ENCODE peak calls at places on chromosomes 3 and 15, in eight cellular contexts. W, L, O, E, U, B, M and V are unnamed samples.
A peak's percentile ranks its signal among the peaks of the same experiment; 100 is the strongest.

GRCh38 chr15:51861557-51862350 is 32.3 kb downstream of the TMOD3 start:
- DNase-seq in M (no peak), E (no peak), L (no peak), B (no peak), W (no peak), O (no peak), U (peak; percentile 20), V (no peak)

GRCh38 chr15:47998523-47999113 is 122.2 kb upstream of the SLC24A5 start:
- DNase-seq in W (no peak), U (no peak), E (peak; percentile 52), L (no peak), M (no peak), B (no peak), O (no peak), V (no peak)

GRCh38 chr3:32614956-32615355 is 44.3 kb upstream of the DYNC1LI1 start:
- DNase-seq in U (peak; percentile 84), B (no peak), M (no peak), W (peak; percentile 8), O (no peak), E (no peak), L (peak; percentile 51), V (no peak)

GRCh38 chr3:165892565-165892964 is 55.3 kb upstream of the BCHE start:
- DNase-seq in L (no peak), U (no peak), B (no peak), M (no peak), W (no peak), E (no peak), O (no peak), V (no peak)

GRCh38 chr3:140863481-140864084 is 78.1 kb upstream of the SLC25A36 start:
- DNase-seq in L (peak; percentile 67), E (peak; percentile 55), O (no peak), U (peak; percentile 68), M (peak; percentile 20), W (peak; percentile 25), B (peak; percentile 46), V (peak; percentile 76)

GRCh38 chr3:171183042-171183441 is 156.5 kb upstream of the SLC2A2 start:
- DNase-seq in E (no peak), O (no peak), B (no peak), W (no peak), U (peak; percentile 65), M (no peak), L (peak; percentile 60), V (no peak)

GRCh38 chr15:30921106-30921505 is 17.4 kb downstream of the FAN1 start:
- DNase-seq in E (no peak), M (no peak), L (no peak), O (no peak), W (no peak), U (no peak), B (no peak), V (no peak)

GRCh38 chr15:39951561-39951960 is 17.6 kb downstream of the EIF2AK4 start:
- DNase-seq in U (no peak), W (no peak), E (no peak), B (no peak), O (no peak), L (no peak), M (no peak), V (no peak)

GRCh38 chr3:39762537-39762936 is 46.9 kb upstream of the MYRIP start:
- DNase-seq in O (no peak), U (no peak), L (no peak), B (no peak), W (no peak), E (no peak), M (no peak), V (no peak)

GRCh38 chr3:44396200-44397171 is 57.9 kb downstream of the TCAIM start:
- DNase-seq in B (no peak), L (no peak), U (no peak), W (no peak), E (no peak), O (no peak), M (no peak), V (no peak)

GRCh38 chr3:50203113-50203852 is 1.8 kb upstream of the SLC38A3 start:
- DNase-seq in B (no peak), E (no peak), M (no peak), O (no peak), W (no peak), L (no peak), U (no peak), V (no peak)

GRCh38 chr15:99486371-99487336 is 79.1 kb upstream of the MEF2A start:
- DNase-seq in M (peak; percentile 46), O (peak; percentile 54), L (peak; percentile 74), E (peak; percentile 65), B (peak; percentile 46), U (peak; percentile 62), W (peak; percentile 37), V (no peak)

GRCh38 chr3:114323546-114324254 is 29.9 kb downstream of the TIGIT start:
- DNase-seq in E (no peak), L (no peak), U (no peak), B (no peak), W (no peak), M (no peak), O (no peak), V (no peak)

GRCh38 chr3:163476179-163476578 is 1602.1 kb downstream of the SI start:
- DNase-seq in L (peak; percentile 7), E (no peak), M (no peak), B (no peak), W (peak; percentile 7), O (no peak), U (peak; percentile 75), V (no peak)

GRCh38 chr3:62169871-62170660 is 203.3 kb downstream of the FEZF2 start:
- DNase-seq in E (no peak), U (no peak), O (no peak), M (no peak), B (no peak), L (peak; percentile 70), W (no peak), V (no peak)

GRCh38 chr3:126893651-126894050 is 89.3 kb upstream of the PLXNA1 start:
- DNase-seq in M (no peak), L (no peak), O (no peak), B (no peak), U (no peak), E (no peak), W (no peak), V (no peak)

GRCh38 chr15:66777054-66777453 is 75.0 kb downstream of the SMAD6 start:
- DNase-seq in W (no peak), B (no peak), E (no peak), O (no peak), L (no peak), U (no peak), M (no peak), V (no peak)

GRCh38 chr3:71144525-71145253 is 438.8 kb downstream of the FOXP1 start:
- DNase-seq in W (no peak), B (no peak), O (no peak), M (no peak), U (no peak), E (no peak), L (no peak), V (no peak)

GRCh38 chr3:170914690-170915089 is 6.3 kb upstream of the EIF5A2 start:
- DNase-seq in M (no peak), B (no peak), E (no peak), O (no peak), U (no peak), L (no peak), W (no peak), V (no peak)

GRCh38 chr3:53506110-53506762 is 11.8 kb downstream of the CACNA1D start:
- DNase-seq in E (no peak), W (no peak), B (no peak), M (no peak), O (no peak), U (no peak), L (no peak), V (no peak)

GRCh38 chr3:66823010-66823399 is 175.1 kb upstream of the KBTBD8 start:
- DNase-seq in M (no peak), U (no peak), O (no peak), W (no peak), L (peak; percentile 27), E (no peak), B (no peak), V (no peak)

GRCh38 chr3:24493951-24494615 is 567 bp downstream of the THRB start:
- DNase-seq in L (peak; percentile 26), B (peak; percentile 40), U (peak; percentile 60), M (peak; percentile 70), W (peak; percentile 28), O (peak; percentile 72), E (peak; percentile 64), V (peak; percentile 16)
- TF ChIP-seq CTCF in L (no peak), B (no peak), U (peak; percentile 34), M (no peak), W (no peak), O (no peak), E (no peak), V (no peak)

DNA sequence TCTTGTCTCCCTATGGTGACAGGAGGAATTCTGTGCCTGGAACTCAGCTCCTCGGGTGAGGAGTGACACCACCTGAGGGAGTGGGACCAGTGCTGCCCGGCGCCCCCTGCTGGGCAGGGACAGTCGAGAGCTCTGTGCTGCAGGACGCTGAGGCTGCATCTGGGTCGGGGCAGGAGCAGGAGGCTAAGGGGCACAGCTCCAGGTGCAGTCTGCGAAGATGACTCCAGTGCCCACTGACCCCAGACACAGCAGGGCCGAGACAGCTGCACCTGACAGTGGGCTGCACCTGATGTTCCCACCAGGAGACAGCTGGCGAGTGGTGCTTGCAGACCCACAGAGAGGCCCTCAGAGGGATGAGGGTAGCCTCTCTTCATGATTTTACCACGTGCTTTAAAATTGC is 152.9 kb downstream of the ATP10A start:
- DNase-seq in L (peak; percentile 18), U (peak; percentile 52), W (no peak), B (peak; percentile 72), O (peak; percentile 59), M (no peak), E (peak; percentile 54), V (peak; percentile 64)
- TF ChIP-seq CTCF in L (peak; percentile 59), U (peak; percentile 77), W (peak; percentile 37), B (peak; percentile 74), O (peak; percentile 61), M (peak; percentile 56), E (peak; percentile 30), V (peak; percentile 76)

GRCh38 chr3:77254967-77255831 is 215.3 kb downstream of the ROBO2 start:
- DNase-seq in M (no peak), U (peak; percentile 80), W (peak; percentile 25), O (no peak), L (peak; percentile 66), E (no peak), B (no peak), V (peak; percentile 50)
- TF ChIP-seq CTCF in M (peak; percentile 60), U (peak; percentile 86), W (peak; percentile 68), O (no peak), L (peak; percentile 63), E (peak; percentile 34), B (peak; percentile 91), V (peak; percentile 86)

GRCh38 chr3:196969660-196970546 is 1.3 kb upstream of the PIGZ start:
- DNase-seq in O (peak; percentile 95), W (peak; percentile 68), M (no peak), U (peak; percentile 76), L (peak; percentile 55), B (peak; percentile 81), E (peak; percentile 48), V (peak; percentile 68)

GRCh38 chr3:196968233-196969000 is at the start of gene PIGZ:
- DNase-seq in L (peak; percentile 30), W (peak; percentile 44), B (peak; percentile 56), U (peak; percentile 54), M (no peak), E (no peak), O (peak; percentile 84), V (no peak)

GRCh38 chr3:196970547-196971093 is 2.0 kb upstream of the PIGZ start:
- DNase-seq in B (no peak), O (no peak), U (no peak), L (no peak), M (no peak), W (no peak), E (no peak), V (no peak)

GRCh38 chr3:196969001-196969659 is 497 bp upstream of the PIGZ start:
- DNase-seq in E (no peak), W (peak; percentile 43), O (peak; percentile 78), U (peak; percentile 19), M (no peak), L (no peak), B (peak; percentile 58), V (no peak)

GRCh38 chr3:196971094-196971698 is 2.6 kb upstream of the PIGZ start:
- DNase-seq in L (no peak), U (peak; percentile 54), M (no peak), O (no peak), E (no peak), W (no peak), B (no peak), V (no peak)
- TF ChIP-seq CTCF in L (no peak), U (peak; percentile 26), M (no peak), O (no peak), E (no peak), W (no peak), B (no peak), V (no peak)